ENCODE peak calls at places on chromosomes 1 and 21, in four cellular contexts. M is A549, L is WTC11, I is HepG2. F is an unnamed sample.

GRCh38 chr1:183310753-183311465 is 107.3 kb downstream of the NMNAT2 start:
- DNase-seq in M (no peak), L (no peak), I (no peak), F (no peak)

GRCh38 chr1:72570815-72571214 is 288.5 kb upstream of the NEGR1 start:
- DNase-seq in M (no peak), L (no peak), I (no peak), F (no peak)

GRCh38 chr1:114803001-114803400 is 22.5 kb upstream of the SIKE1 start:
- DNase-seq in M (peak; percentile 2), L (no peak), I (no peak), F (no peak)

GRCh38 chr1:3292868-3293562 is 161.4 kb upstream of the ARHGEF16 start:
- DNase-seq in M (no peak), L (no peak), I (peak; percentile 92), F (no peak)

GRCh38 chr1:162987866-162988265 is 81.3 kb upstream of the RGS4 start:
- DNase-seq in M (no peak), L (no peak), I (no peak), F (no peak)

GRCh38 chr1:117851687-117852086 is 77.7 kb downstream of the GDAP2 start:
- DNase-seq in M (no peak), L (no peak), I (no peak), F (no peak)

GRCh38 chr1:35557118-35557610 is at the start of gene KIAA0319L:
- DNase-seq in M (peak; percentile 56), L (peak; percentile 78), I (peak; percentile 60), F (peak; percentile 92)

GRCh38 chr1:231162300-231162969 is 577 bp downstream of the TRIM67 start:
- DNase-seq in M (peak; percentile 46), L (peak; percentile 69), I (peak; percentile 5), F (peak; percentile 81)

GRCh38 chr1:204443260-204443619 is 31.6 kb upstream of the PPP1R15B start:
- DNase-seq in M (no peak), L (no peak), I (no peak), F (no peak)

GRCh38 chr1:218536311-218536710 is 191.2 kb downstream of the TGFB2 start:
- DNase-seq in M (no peak), L (no peak), I (no peak), F (no peak)

GRCh38 chr1:77514871-77515776 is 167.3 kb downstream of the ZZZ3 start:
- DNase-seq in M (peak; percentile 19), L (peak; percentile 62), I (peak; percentile 31), F (no peak)

GRCh38 chr1:206606867-206607266 is 5.4 kb downstream of the EIF2D start:
- DNase-seq in M (peak; percentile 65), L (no peak), I (peak; percentile 56), F (peak; percentile 78)

GRCh38 chr21:24829397-24829796 is 777.9 kb downstream of the MRPL39 start:
- DNase-seq in M (no peak), L (no peak), I (no peak), F (no peak)

GRCh38 chr1:228181635-228182034 is 16.0 kb downstream of the IBA57 start:
- DNase-seq in M (no peak), L (no peak), I (no peak), F (no peak)

GRCh38 chr1:210264521-210265380 is 32.2 kb downstream of the SERTAD4 start:
- DNase-seq in M (peak; percentile 24), L (no peak), I (no peak), F (no peak)

GRCh38 chr21:17050156-17050555 is 462.7 kb upstream of the CXADR start:
- DNase-seq in M (no peak), L (no peak), I (no peak), F (no peak)

GRCh38 chr1:43858324-43858723 is 75.3 kb upstream of the ARTN start:
- DNase-seq in M (no peak), L (peak; percentile 49), I (peak; percentile 27), F (no peak)

GRCh38 chr1:114072246-114072645 is 81.4 kb downstream of the SYT6 start:
- DNase-seq in M (no peak), L (no peak), I (no peak), F (no peak)

GRCh38 chr1:29379438-29380073 is 143.2 kb downstream of the PTPRU start:
- DNase-seq in M (peak; percentile 65), L (peak; percentile 47), I (peak; percentile 53), F (peak; percentile 63)

GRCh38 chr1:95850798-95851197 is 616.8 kb downstream of the RWDD3 start:
- DNase-seq in M (no peak), L (no peak), I (no peak), F (no peak)

GRCh38 chr1:10612446-10613160 is 137.9 kb downstream of the PEX14 start:
- DNase-seq in M (no peak), L (no peak), I (no peak), F (no peak)

GRCh38 chr1:11062965-11063401 is 3.2 kb upstream of the SRM start:
- DNase-seq in M (no peak), L (no peak), I (no peak), F (no peak)

GRCh38 chr1:167927075-167927754 is 9.3 kb upstream of the DCAF6 start:
- DNase-seq in M (peak; percentile 29), L (no peak), I (no peak), F (no peak)

GRCh38 chr1:119647734-119648619 is at the start of gene ZNF697:
- DNase-seq in M (peak; percentile 90), L (peak; percentile 90), I (peak; percentile 92), F (peak; percentile 88)

GRCh38 chr1:151816548-151816947 is 11.3 kb upstream of the LINGO4 start:
- DNase-seq in M (no peak), L (no peak), I (no peak), F (no peak)

GRCh38 chr1:147273409-147274307 is 31.2 kb downstream of the CHD1L start:
- DNase-seq in M (peak; percentile 61), L (no peak), I (peak; percentile 56), F (peak; percentile 71)

GRCh38 chr1:220879090-220879508 is at the start of gene HLX:
- DNase-seq in M (peak; percentile 80), L (peak; percentile 60), I (no peak), F (peak; percentile 96)

DNA sequence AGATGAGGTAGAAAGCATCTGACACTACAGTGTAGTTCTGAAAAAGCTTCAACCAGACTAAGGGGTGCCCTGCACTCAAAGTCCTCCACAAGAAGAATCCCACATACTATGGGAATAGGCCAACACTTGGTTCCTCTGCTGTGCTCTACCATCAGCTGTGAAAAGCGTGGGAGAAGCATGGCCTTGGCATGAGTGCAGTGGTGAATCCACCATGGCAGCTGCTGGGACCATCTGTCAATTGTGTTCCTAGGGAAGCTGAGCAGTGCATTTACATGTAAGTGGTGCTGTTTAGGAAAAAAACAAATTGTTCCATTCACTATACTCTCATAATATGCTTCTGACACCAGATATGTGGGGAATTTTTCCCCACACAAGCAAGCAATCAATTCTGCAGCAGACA is 230.9 kb upstream of the CHRM3 start:
- DNase-seq in M (no peak), L (no peak), I (no peak), F (no peak)
- TF ChIP-seq JUN in M (no peak), L (no peak), I (no peak), F (no peak)

GRCh38 chr1:40431385-40431784 is 18.9 kb upstream of the ZFP69B start:
- DNase-seq in M (no peak), L (no peak), I (no peak), F (no peak)
- TF ChIP-seq NR3C1 in M (no peak), L (no peak), I (no peak), F (no peak)

GRCh38 chr1:54244655-54245054 is 44.7 kb downstream of the MRPL37 start:
- DNase-seq in M (no peak), L (no peak), I (no peak), F (no peak)
- TF ChIP-seq JUN in M (no peak), L (no peak), I (no peak), F (no peak)

GRCh38 chr1:6389971-6390370 is 3.6 kb downstream of the ACOT7 start:
- DNase-seq in M (no peak), L (no peak), I (no peak), F (no peak)
- TF ChIP-seq NR3C1 in M (no peak), L (no peak), I (no peak), F (no peak)

DNA sequence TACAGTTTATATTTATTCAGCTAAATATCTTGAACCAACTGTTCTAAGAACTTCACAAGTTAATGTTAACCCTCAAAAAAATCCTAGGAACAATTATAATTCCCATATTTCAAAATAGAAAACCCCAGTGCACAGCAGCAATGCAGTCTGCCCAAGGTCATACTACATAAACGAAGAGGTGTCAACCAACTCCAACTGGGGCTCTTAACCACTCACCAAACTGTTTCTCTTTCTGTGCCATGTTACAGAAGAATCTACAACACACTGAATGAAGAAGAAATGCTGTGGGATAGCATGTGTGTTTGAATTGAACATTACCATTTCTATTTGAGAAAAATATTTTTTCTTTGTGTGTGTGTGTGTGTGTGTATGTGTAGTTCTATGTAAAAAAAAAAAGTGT is 35.7 kb downstream of the EIF4G3 start:
- DNase-seq in M (no peak), L (no peak), I (no peak), F (no peak)
- TF ChIP-seq JUN in M (no peak), L (no peak), I (no peak), F (no peak)

DNA sequence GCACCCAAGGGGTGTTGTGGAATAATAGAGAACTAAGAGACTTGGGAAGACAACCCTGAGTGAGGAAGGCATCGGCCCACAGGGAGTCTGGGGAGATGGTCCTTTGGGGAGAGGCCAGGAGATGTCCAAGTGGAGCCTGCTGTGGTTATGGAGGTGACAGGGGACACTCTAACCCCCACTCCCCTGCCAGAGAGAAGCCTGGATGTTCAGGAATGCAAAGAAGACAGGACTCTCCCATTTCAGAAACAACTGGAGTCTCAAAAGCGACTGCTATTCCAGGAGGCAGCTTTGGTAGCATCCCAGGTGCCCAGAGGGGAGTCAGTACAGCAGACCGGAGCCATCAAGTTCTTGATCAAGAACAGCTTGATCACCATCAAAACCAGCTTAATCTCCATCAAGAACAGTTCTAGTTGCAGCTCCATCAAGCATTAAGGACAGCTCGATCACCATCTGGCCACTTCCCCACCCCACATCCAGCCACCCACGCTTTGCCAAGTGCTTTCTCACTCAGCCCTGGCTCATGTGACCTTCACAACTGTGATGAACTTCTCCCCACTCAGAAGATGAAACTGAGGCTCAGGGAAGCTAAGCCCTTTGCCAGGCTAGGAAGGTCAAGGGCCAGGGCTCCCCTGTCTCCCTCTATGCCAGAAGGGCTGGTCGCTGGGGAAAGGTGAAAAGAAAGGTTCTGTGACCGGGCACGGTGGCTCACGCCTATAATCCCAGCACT is 743 bp downstream of the CD52 start:
- DNase-seq in M (no peak), L (no peak), I (no peak), F (no peak)
- TF ChIP-seq NR3C1 in M (no peak), L (no peak), I (no peak), F (no peak)

GRCh38 chr1:23370744-23371710 is 1.4 kb upstream of the ZNF436 start:
- DNase-seq in M (no peak), L (peak; percentile 61), I (no peak), F (peak; percentile 60)

GRCh38 chr1:23368562-23369334 is 888 bp downstream of the ZNF436 start:
- DNase-seq in M (peak; percentile 86), L (peak; percentile 89), I (peak; percentile 85), F (peak; percentile 98)

GRCh38 chr1:23370270-23370743 is 671 bp upstream of the ZNF436 start:
- DNase-seq in M (no peak), L (no peak), I (no peak), F (no peak)

GRCh38 chr1:23367791-23368561 is 1.7 kb downstream of the ZNF436 start:
- DNase-seq in M (peak; percentile 98), L (peak; percentile 98), I (peak; percentile 97), F (peak; percentile 100)

GRCh38 chr1:23369335-23370013 is at the start of gene ZNF436:
- DNase-seq in M (peak; percentile 25), L (no peak), I (peak; percentile 41), F (peak; percentile 95)
- TF ChIP-seq JUN in M (no peak), L (no peak), I (no peak), F (no peak)